ENCODE peak calls at places on chromosomes 16 and 17, in ten cellular contexts. S is lower lobe of right lung, J is fibroblast of pulmonary artery, L is heart left ventricle, F is NCI-H1092 treated with DMSO at 0.1 percent for 48 hours, Y is hypothalamus, Q is NCI-H1694 treated with DMSO at 0.1 percent for 48 hours, D is natural killer cell, O is left ventricle myocardium inferior, N is psoas muscle. I is an unnamed sample.

GRCh38 chr17:42389135-42389417 is 834 bp upstream of the STAT3 start:
- DNase-seq in S (no peak), J (no peak), L (no peak), F (peak), Y (no peak), Q (no peak), D (no peak), O (no peak), N (peak), I (no peak)

GRCh38 chr16:89102777-89103073 is 9.1 kb downstream of the ACSF3 start:
- DNase-seq in S (no peak), J (no peak), L (peak), F (no peak), Y (no peak), Q (no peak), D (no peak), O (no peak), N (no peak), I (no peak)

GRCh38 chr16:75208861-75209505 is 2.0 kb upstream of the CTRB2 start:
- DNase-seq in S (no peak), J (no peak), L (peak), F (no peak), Y (no peak), Q (no peak), D (no peak), O (no peak), N (no peak), I (no peak)

GRCh38 chr17:7327056-7327455 is 2.1 kb downstream of the NEURL4 start:
- DNase-seq in S (no peak), J (no peak), L (no peak), F (no peak), Y (no peak), Q (no peak), D (no peak), O (no peak), N (no peak), I (no peak)

GRCh38 chr17:7323731-7324437 is 5.3 kb downstream of the NEURL4 start:
- DNase-seq in S (peak), J (peak), L (peak), F (no peak), Y (no peak), Q (peak), D (peak), O (peak), N (peak), I (peak)

GRCh38 chr16:31713945-31714898 is 159.4 kb upstream of the ZNF267 start:
- DNase-seq in S (no peak), J (no peak), L (no peak), F (no peak), Y (no peak), Q (no peak), D (no peak), O (no peak), N (no peak), I (peak)

GRCh38 chr17:66777689-66778225 is 57.2 kb upstream of the CACNG5 start:
- DNase-seq in S (peak), J (peak), L (no peak), F (no peak), Y (peak), Q (no peak), D (no peak), O (no peak), N (no peak), I (no peak)

GRCh38 chr17:79652999-79653643 is 42.3 kb upstream of the RBFOX3 start:
- DNase-seq in S (no peak), J (no peak), L (no peak), F (no peak), Y (no peak), Q (no peak), D (no peak), O (no peak), N (no peak), I (no peak)

GRCh38 chr16:15396948-15397594 is 1.5 kb downstream of the MPV17L start:
- DNase-seq in S (no peak), J (no peak), L (no peak), F (no peak), Y (no peak), Q (no peak), D (no peak), O (no peak), N (no peak), I (no peak)

GRCh38 chr17:861364-861763 is 79.2 kb downstream of the MRM3 start:
- DNase-seq in S (no peak), J (no peak), L (no peak), F (no peak), Y (no peak), Q (no peak), D (no peak), O (no peak), N (no peak), I (no peak)

GRCh38 chr16:67537636-67538591 is 9.3 kb downstream of the RIPOR1 start:
- DNase-seq in S (peak), J (peak), L (peak), F (no peak), Y (peak), Q (no peak), D (peak), O (peak), N (peak), I (no peak)

GRCh38 chr17:49894761-49895160 is 46.9 kb upstream of the TAC4 start:
- DNase-seq in S (peak), J (no peak), L (no peak), F (no peak), Y (no peak), Q (no peak), D (no peak), O (no peak), N (no peak), I (no peak)

GRCh38 chr17:69870751-69871199 is 204.2 kb upstream of the KCNJ16 start:
- DNase-seq in S (no peak), J (no peak), L (no peak), F (no peak), Y (peak), Q (no peak), D (no peak), O (no peak), N (no peak), I (no peak)

GRCh38 chr17:74842599-74843351 is 16.9 kb downstream of the GRIN2C start:
- DNase-seq in S (peak), J (peak), L (peak), F (peak), Y (peak), Q (peak), D (no peak), O (peak), N (peak), I (peak)

GRCh38 chr16:50299508-50300105 is 33.3 kb downstream of the ADCY7 start:
- DNase-seq in S (peak), J (no peak), L (peak), F (no peak), Y (no peak), Q (no peak), D (no peak), O (no peak), N (no peak), I (no peak)

GRCh38 chr16:48126801-48127644 is 28.8 kb downstream of the ABCC12 start:
- DNase-seq in S (peak), J (peak), L (no peak), F (peak), Y (no peak), Q (no peak), D (no peak), O (no peak), N (peak), I (no peak)

GRCh38 chr16:77732241-77732946 is 10.1 kb downstream of the NUDT7 start:
- DNase-seq in S (no peak), J (peak), L (no peak), F (no peak), Y (no peak), Q (no peak), D (no peak), O (no peak), N (no peak), I (no peak)

GRCh38 chr17:75130632-75131277 is 787 bp downstream of the NT5C start:
- DNase-seq in S (peak), J (peak), L (no peak), F (peak), Y (peak), Q (peak), D (peak), O (peak), N (no peak), I (peak)

GRCh38 chr16:678858-679807 is 1.1 kb upstream of the STUB1 start:
- DNase-seq in S (peak), J (peak), L (peak), F (peak), Y (peak), Q (peak), D (no peak), O (peak), N (peak), I (peak)

GRCh38 chr17:83091257-83092141 is 12.1 kb downstream of the METRNL start:
- DNase-seq in S (peak), J (no peak), L (no peak), F (no peak), Y (no peak), Q (no peak), D (no peak), O (no peak), N (no peak), I (no peak)

GRCh38 chr17:44144966-44145739 is 3.4 kb downstream of the HROB start:
- DNase-seq in S (no peak), J (peak), L (no peak), F (no peak), Y (no peak), Q (no peak), D (no peak), O (no peak), N (no peak), I (no peak)

I was measured in K562.